ENCODE peak calls at places on chromosomes 12 and 14, in ten cellular contexts. E, K, U, Q, A, Y, H, L, J and C are unnamed samples.

GRCh38 chr12:111224196-111225066 is 144.5 kb downstream of the PHETA1 start:
- DNase-seq in Q (no peak), Y (no peak), E (no peak), J (no peak), U (no peak), H (no peak), L (peak; percentile 80), A (no peak), K (no peak), C (no peak)

GRCh38 chr14:102565331-102565887 is 27.0 kb upstream of the RCOR1 start:
- DNase-seq in K (no peak), U (no peak), H (no peak), Y (no peak), J (no peak), A (no peak), L (no peak), Q (no peak), E (no peak), C (no peak)

GRCh38 chr12:39966251-39966650 is 139.6 kb downstream of the SLC2A13 start:
- DNase-seq in A (no peak), K (no peak), E (no peak), L (no peak), U (no peak), Y (no peak), Q (no peak), J (no peak), H (no peak), C (no peak)

GRCh38 chr12:10672231-10672868 is 1.5 kb downstream of the STYK1 start:
- DNase-seq in E (peak; percentile 3), K (peak; percentile 14), A (peak; percentile 39), Y (no peak), Q (no peak), U (no peak), J (no peak), L (no peak), H (no peak), C (peak; percentile 58)

GRCh38 chr12:53472183-53472582 is 20.3 kb downstream of the PCBP2 start:
- DNase-seq in E (no peak), J (no peak), K (no peak), L (no peak), Q (no peak), H (no peak), Y (no peak), U (no peak), A (no peak), C (no peak)

GRCh38 chr14:51855234-51855633 is 5.2 kb upstream of the GNG2 start:
- DNase-seq in A (no peak), U (no peak), E (no peak), Y (no peak), L (no peak), Q (no peak), K (no peak), H (no peak), J (no peak), C (no peak)

GRCh38 chr12:25482637-25483036 is 70.4 kb downstream of the LMNTD1 start:
- DNase-seq in K (no peak), L (no peak), E (no peak), A (peak; percentile 18), H (no peak), U (no peak), Y (no peak), J (no peak), Q (no peak), C (no peak)

GRCh38 chr12:11986165-11986564 is 84.6 kb upstream of the BCL2L14 start:
- DNase-seq in E (no peak), L (no peak), Y (no peak), J (no peak), H (no peak), U (no peak), Q (no peak), K (no peak), A (no peak), C (no peak)

GRCh38 chr12:29744365-29744764 is 39.4 kb downstream of the TMTC1 start:
- DNase-seq in U (no peak), A (no peak), H (no peak), Q (no peak), L (no peak), J (no peak), E (no peak), K (no peak), Y (no peak), C (no peak)

GRCh38 chr12:56256326-56256960 is 1.7 kb downstream of the ANKRD52 start:
- DNase-seq in Q (no peak), H (no peak), L (no peak), K (no peak), A (no peak), U (peak; percentile 33), E (no peak), Y (no peak), J (no peak), C (no peak)

GRCh38 chr12:58819345-58819744 is 101.0 kb downstream of the LRIG3 start:
- DNase-seq in H (no peak), K (no peak), U (peak; percentile 38), Q (no peak), E (no peak), A (no peak), J (no peak), L (no peak), Y (peak; percentile 15), C (no peak)

GRCh38 chr12:62983594-62983993 is 48.6 kb upstream of the PPM1H start:
- DNase-seq in K (no peak), A (no peak), U (peak; percentile 63), H (no peak), Y (peak; percentile 14), L (no peak), E (no peak), Q (no peak), J (no peak), C (no peak)

GRCh38 chr14:94066089-94066676 is 14.8 kb downstream of the DDX24 start:
- DNase-seq in U (no peak), E (no peak), Q (no peak), Y (no peak), A (peak; percentile 25), L (no peak), K (no peak), J (no peak), H (no peak), C (peak; percentile 23)

GRCh38 chr14:55136241-55136640 is 7.2 kb downstream of the LGALS3 start:
- DNase-seq in A (no peak), L (no peak), Y (no peak), K (no peak), U (no peak), H (no peak), Q (no peak), J (no peak), E (no peak), C (no peak)